ENCODE peak calls at places on chromosomes 3 and 15, in ten cellular contexts. L is lower leg skin; S is D721Med; E is right lobe of liver; I is activated CD8-positive, alpha-beta T cell treated with anti-CD3 and anti-CD28 coated beads for 36 hours; H is fibroblast of mammary gland; C is dorsolateral prefrontal cortex; U is A549; P is cardiac fibroblast; G is BE2C. V is an unnamed sample.
A peak's percentile ranks its signal among the peaks of the same experiment; 100 is the strongest.

GRCh38 chr3:69809076-69809835 is 70.0 kb downstream of the MITF start:
- DNase-seq in C (no peak), L (no peak), P (no peak), S (no peak), E (no peak), H (peak; percentile 27), I (no peak), U (no peak), G (no peak), V (no peak)

GRCh38 chr3:190258634-190259033 is 63.6 kb downstream of the CLDN1 start:
- DNase-seq in S (no peak), I (no peak), G (no peak), L (no peak), C (no peak), U (no peak), P (no peak), H (no peak), E (no peak), V (peak; percentile 4)

GRCh38 chr15:79450648-79451047 is 18.5 kb downstream of the MINAR1 start:
- DNase-seq in L (no peak), G (no peak), P (no peak), I (no peak), U (no peak), S (no peak), C (no peak), H (peak; percentile 4), E (no peak), V (no peak)

GRCh38 chr3:194691481-194692281 is 6.0 kb downstream of the FAM43A start:
- DNase-seq in U (no peak), G (peak; percentile 88), S (no peak), P (no peak), L (no peak), H (peak; percentile 7), E (no peak), I (no peak), C (no peak), V (no peak)

GRCh38 chr3:119657887-119658702 is 2.3 kb downstream of the POPDC2 start:
- DNase-seq in H (no peak), L (no peak), U (no peak), E (no peak), C (no peak), I (no peak), G (no peak), S (no peak), P (no peak), V (no peak)

GRCh38 chr3:105656607-105657504 is 212.0 kb downstream of the CBLB start:
- DNase-seq in E (no peak), G (no peak), P (no peak), I (no peak), H (no peak), L (no peak), C (no peak), S (no peak), U (no peak), V (no peak)

GRCh38 chr3:100354850-100355249 is 20.3 kb downstream of the NIT2 start:
- DNase-seq in U (no peak), H (no peak), E (no peak), C (no peak), I (no peak), S (no peak), L (no peak), P (peak; percentile 16), G (no peak), V (no peak)

GRCh38 chr3:161163297-161163696 is 57.8 kb upstream of the NMD3 start:
- DNase-seq in H (peak; percentile 96), I (peak; percentile 24), P (peak; percentile 83), L (no peak), C (no peak), G (no peak), E (no peak), S (no peak), U (no peak), V (no peak)

GRCh38 chr3:139287557-139287956 is 56.3 kb upstream of the MRPS22 start:
- DNase-seq in E (no peak), G (no peak), L (no peak), H (no peak), I (no peak), U (no peak), P (no peak), C (no peak), S (no peak), V (no peak)

GRCh38 chr3:139289866-139290524 is 53.8 kb upstream of the MRPS22 start:
- DNase-seq in C (no peak), E (no peak), S (no peak), H (no peak), G (peak; percentile 41), I (no peak), P (no peak), U (no peak), L (no peak), V (no peak)

GRCh38 chr3:139286241-139286640 is 57.6 kb upstream of the MRPS22 start:
- DNase-seq in I (no peak), L (no peak), G (no peak), H (no peak), S (no peak), C (no peak), U (no peak), E (peak; percentile 27), P (no peak), V (no peak)

GRCh38 chr3:139286825-139287224 is 57.0 kb upstream of the MRPS22 start:
- DNase-seq in I (no peak), C (no peak), U (no peak), G (no peak), E (peak; percentile 27), H (no peak), S (no peak), P (no peak), L (no peak), V (no peak)

GRCh38 chr3:139288266-139288821 is 55.5 kb upstream of the MRPS22 start:
- DNase-seq in E (peak; percentile 23), C (no peak), L (no peak), G (no peak), H (no peak), U (no peak), I (no peak), S (no peak), P (no peak), V (no peak)
- TF ChIP-seq CTCF in E (no peak), C (no peak), L (no peak), G (no peak), H (peak; percentile 5), U (no peak), I (no peak), S (no peak), P (no peak), V (no peak)

GRCh38 chr15:67163180-67163579 is 91.3 kb downstream of the AAGAB start:
- DNase-seq in U (no peak), C (no peak), I (no peak), H (no peak), S (no peak), L (no peak), P (no peak), G (no peak), E (no peak), V (no peak)

GRCh38 chr15:67165653-67166260 is 88.7 kb downstream of the AAGAB start:
- DNase-seq in S (no peak), C (no peak), E (no peak), H (peak; percentile 66), L (no peak), G (no peak), P (peak; percentile 72), I (no peak), U (no peak), V (no peak)

GRCh38 chr15:67164401-67164791 is 90.1 kb downstream of the AAGAB start:
- DNase-seq in S (no peak), H (peak; percentile 47), P (peak; percentile 50), U (no peak), E (no peak), I (no peak), L (no peak), G (no peak), C (no peak), V (no peak)

GRCh38 chr15:67166280-67167009 is 88.0 kb downstream of the AAGAB start:
- DNase-seq in I (no peak), C (no peak), U (no peak), S (no peak), L (no peak), P (no peak), G (no peak), E (no peak), H (no peak), V (no peak)

DNA sequence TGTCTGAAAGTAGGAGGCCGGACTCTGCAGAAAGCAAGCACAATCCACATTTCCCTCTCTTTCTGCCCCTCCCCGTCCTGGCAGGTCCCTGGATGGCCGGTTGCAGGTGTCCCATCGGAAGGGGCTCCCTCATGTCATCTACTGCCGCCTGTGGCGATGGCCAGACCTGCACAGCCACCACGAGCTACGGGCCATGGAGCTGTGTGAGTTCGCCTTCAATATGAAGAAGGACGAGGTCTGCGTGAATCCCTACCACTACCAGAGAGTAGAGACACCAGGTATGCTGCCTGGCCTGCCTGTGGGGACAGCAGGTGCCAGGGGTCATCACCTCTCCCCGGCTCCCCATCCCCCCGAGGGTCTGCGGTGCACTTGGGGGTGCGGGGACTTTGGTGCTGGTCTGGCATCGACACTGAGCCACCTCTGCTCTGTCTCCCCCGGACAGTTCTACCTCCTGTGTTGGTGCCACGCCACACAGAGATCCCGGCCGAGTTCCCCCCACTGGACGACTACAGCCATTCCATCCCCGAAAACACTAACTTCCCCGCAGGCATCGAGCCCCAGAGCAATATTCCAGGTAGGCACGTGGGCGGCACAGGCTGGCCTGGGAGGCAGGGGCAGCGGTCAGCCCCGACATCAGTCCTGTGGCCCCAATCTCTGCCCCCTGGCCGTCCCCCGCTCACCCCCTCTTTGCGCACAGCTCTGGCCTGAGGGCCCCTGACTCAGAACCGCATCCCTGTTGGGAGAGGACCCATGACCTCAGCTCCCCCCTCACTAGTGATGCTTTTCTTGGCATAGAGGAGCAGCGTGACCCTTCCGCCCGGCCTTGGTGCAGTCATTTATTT is 89.4 kb downstream of the AAGAB start:
- DNase-seq in U (no peak), C (no peak), I (no peak), E (no peak), S (no peak), L (no peak), G (no peak), P (peak; percentile 75), H (peak; percentile 87), V (no peak)
- TF ChIP-seq CTCF in U (no peak), C (no peak), I (no peak), E (no peak), S (no peak), L (no peak), G (no peak), P (peak; percentile 18), H (no peak), V (no peak)

DNA sequence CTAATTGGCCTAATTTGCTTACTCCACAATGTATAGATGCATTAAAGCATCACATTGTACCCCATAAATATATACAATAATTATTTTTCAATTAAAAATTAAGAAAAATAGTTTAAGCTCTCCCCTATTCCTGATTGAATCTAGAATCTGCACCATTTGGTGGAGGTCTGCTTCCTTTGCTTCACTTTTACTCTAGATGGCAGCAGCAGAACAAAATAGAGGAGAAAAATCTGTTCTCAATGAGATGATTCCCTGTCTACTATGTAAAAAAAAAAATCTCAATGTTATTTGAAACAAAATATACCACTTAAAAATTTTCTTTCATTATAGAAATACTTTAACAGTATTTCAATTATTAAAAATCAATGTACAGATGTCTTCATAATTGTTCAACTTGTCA is 109.6 kb upstream of the FXR1 start:
- DNase-seq in G (no peak), H (peak; percentile 40), E (no peak), U (no peak), L (no peak), C (no peak), S (no peak), P (peak; percentile 46), I (no peak), V (no peak)
- TF ChIP-seq CTCF in G (peak; percentile 70), H (peak; percentile 58), E (peak; percentile 55), U (peak; percentile 42), L (no peak), C (peak; percentile 66), S (peak; percentile 59), P (peak; percentile 53), I (peak; percentile 47), V (peak; percentile 74)

GRCh38 chr15:91255788-91256187 is 155.7 kb downstream of the SV2B start:
- DNase-seq in L (no peak), G (no peak), E (no peak), H (no peak), P (no peak), I (no peak), U (no peak), S (no peak), C (no peak), V (no peak)

GRCh38 chr15:91254766-91255165 is 154.7 kb downstream of the SV2B start:
- DNase-seq in U (no peak), H (no peak), P (no peak), C (no peak), L (no peak), I (no peak), S (no peak), G (peak; percentile 23), E (no peak), V (no peak)

GRCh38 chr15:91261345-91261744 is 161.3 kb downstream of the SV2B start:
- DNase-seq in C (no peak), S (no peak), U (no peak), L (no peak), I (no peak), E (no peak), H (no peak), G (no peak), P (no peak), V (no peak)

GRCh38 chr15:91257755-91258435 is 157.8 kb downstream of the SV2B start:
- DNase-seq in E (no peak), C (no peak), H (no peak), U (no peak), G (no peak), L (no peak), P (no peak), S (no peak), I (no peak), V (no peak)

DNA sequence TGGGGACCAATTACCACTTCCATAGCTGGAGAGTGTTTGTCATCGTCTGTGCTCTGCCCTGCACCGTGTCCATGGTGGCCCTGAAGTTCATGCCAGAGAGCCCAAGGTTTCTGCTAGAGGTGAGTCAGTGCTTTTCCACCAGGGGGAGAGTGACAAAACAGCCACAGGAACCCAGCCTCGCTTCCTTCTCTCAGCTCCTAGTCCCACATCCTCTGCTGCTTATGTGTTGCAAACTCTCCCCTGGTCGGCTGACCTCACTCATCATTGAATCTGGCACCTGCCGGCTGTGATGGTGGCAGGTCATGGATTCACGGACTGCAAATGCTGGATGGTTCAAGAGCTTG is 158.4 kb downstream of the SV2B start:
- DNase-seq in U (peak; percentile 28), H (no peak), E (no peak), L (no peak), G (no peak), S (no peak), P (no peak), I (peak; percentile 22), C (no peak), V (no peak)
- TF ChIP-seq CTCF in U (no peak), H (no peak), E (no peak), L (no peak), G (peak; percentile 25), S (no peak), P (no peak), I (no peak), C (no peak), V (no peak)